ENCODE peak calls at places on chromosome 20, in eight cellular contexts. One of them, this sample, is unnamed.
A peak's percentile ranks its signal among the peaks of the same experiment; 100 is the strongest.

GRCh38 chr20:53957421-53958172 is 112.8 kb downstream of the BCAS1 start:
- DNase-seq in HepG2: no peak
- DNase-seq in adrenal gland: no peak
- DNase-seq in heart left ventricle: no peak
- DNase-seq in testis: no peak
- DNase-seq in CD4-positive, alpha-beta T cell: no peak
- DNase-seq in heart right ventricle: no peak
- DNase-seq in tibial artery: no peak
- DNase-seq in this sample: no peak

GRCh38 chr20:19802492-19803158 is 44.6 kb downstream of the RIN2 start:
- DNase-seq in HepG2: peak; percentile 75
- DNase-seq in adrenal gland: no peak
- DNase-seq in heart left ventricle: no peak
- DNase-seq in testis: no peak
- DNase-seq in CD4-positive, alpha-beta T cell: no peak
- DNase-seq in heart right ventricle: no peak
- DNase-seq in tibial artery: no peak
- DNase-seq in this sample: no peak

GRCh38 chr20:19205999-19206398 is 6.4 kb upstream of the SLC24A3 start:
- DNase-seq in HepG2: peak; percentile 50
- DNase-seq in adrenal gland: peak; percentile 63
- DNase-seq in heart left ventricle: peak; percentile 82
- DNase-seq in testis: peak; percentile 84
- DNase-seq in CD4-positive, alpha-beta T cell: peak; percentile 62
- DNase-seq in heart right ventricle: peak; percentile 81
- DNase-seq in tibial artery: peak; percentile 80
- DNase-seq in this sample: peak; percentile 74

GRCh38 chr20:62780204-62780603 is 16.1 kb upstream of the MRGBP start:
- DNase-seq in HepG2: no peak
- DNase-seq in adrenal gland: no peak
- DNase-seq in heart left ventricle: no peak
- DNase-seq in testis: no peak
- DNase-seq in CD4-positive, alpha-beta T cell: no peak
- DNase-seq in heart right ventricle: no peak
- DNase-seq in tibial artery: no peak
- DNase-seq in this sample: peak; percentile 30

GRCh38 chr20:5935384-5935783 is 14.9 kb downstream of the TRMT6 start:
- DNase-seq in HepG2: no peak
- DNase-seq in adrenal gland: no peak
- DNase-seq in heart left ventricle: no peak
- DNase-seq in testis: no peak
- DNase-seq in CD4-positive, alpha-beta T cell: no peak
- DNase-seq in heart right ventricle: no peak
- DNase-seq in tibial artery: no peak
- DNase-seq in this sample: no peak

GRCh38 chr20:4102381-4102780 is 87.0 kb upstream of the RNF24 start:
- DNase-seq in HepG2: no peak
- DNase-seq in adrenal gland: no peak
- DNase-seq in heart left ventricle: no peak
- DNase-seq in testis: no peak
- DNase-seq in CD4-positive, alpha-beta T cell: no peak
- DNase-seq in heart right ventricle: no peak
- DNase-seq in tibial artery: no peak
- DNase-seq in this sample: no peak

GRCh38 chr20:2946988-2947961 is 74.0 kb downstream of the PTPRA start:
- DNase-seq in HepG2: peak; percentile 100
- DNase-seq in adrenal gland: peak; percentile 24
- DNase-seq in heart left ventricle: no peak
- DNase-seq in testis: peak; percentile 75
- DNase-seq in CD4-positive, alpha-beta T cell: no peak
- DNase-seq in heart right ventricle: no peak
- DNase-seq in tibial artery: no peak
- DNase-seq in this sample: peak; percentile 31

GRCh38 chr20:1811621-1812498 is 83.3 kb upstream of the SIRPA start:
- DNase-seq in HepG2: peak; percentile 99
- DNase-seq in adrenal gland: no peak
- DNase-seq in heart left ventricle: no peak
- DNase-seq in testis: no peak
- DNase-seq in CD4-positive, alpha-beta T cell: no peak
- DNase-seq in heart right ventricle: no peak
- DNase-seq in tibial artery: no peak
- DNase-seq in this sample: no peak

GRCh38 chr20:60424267-60424904 is 466.2 kb downstream of the CDH26 start:
- DNase-seq in HepG2: no peak
- DNase-seq in adrenal gland: no peak
- DNase-seq in heart left ventricle: no peak
- DNase-seq in testis: no peak
- DNase-seq in CD4-positive, alpha-beta T cell: no peak
- DNase-seq in heart right ventricle: no peak
- DNase-seq in tibial artery: no peak
- DNase-seq in this sample: no peak

GRCh38 chr20:23166563-23166962 is 80.4 kb upstream of the CD93 start:
- DNase-seq in HepG2: no peak
- DNase-seq in adrenal gland: no peak
- DNase-seq in heart left ventricle: no peak
- DNase-seq in testis: no peak
- DNase-seq in CD4-positive, alpha-beta T cell: no peak
- DNase-seq in heart right ventricle: no peak
- DNase-seq in tibial artery: no peak
- DNase-seq in this sample: no peak

GRCh38 chr20:63033635-63034510 is 27.1 kb upstream of the BHLHE23 start:
- DNase-seq in HepG2: no peak
- DNase-seq in adrenal gland: no peak
- DNase-seq in heart left ventricle: peak; percentile 17
- DNase-seq in testis: no peak
- DNase-seq in CD4-positive, alpha-beta T cell: no peak
- DNase-seq in heart right ventricle: peak; percentile 1
- DNase-seq in tibial artery: peak; percentile 50
- DNase-seq in this sample: peak; percentile 40

GRCh38 chr20:45405566-45406259 is 2.4 kb upstream of the DBNDD2 start:
- DNase-seq in HepG2: no peak
- DNase-seq in adrenal gland: no peak
- DNase-seq in heart left ventricle: peak; percentile 83
- DNase-seq in testis: no peak
- DNase-seq in CD4-positive, alpha-beta T cell: no peak
- DNase-seq in heart right ventricle: peak; percentile 71
- DNase-seq in tibial artery: peak; percentile 82
- DNase-seq in this sample: no peak

GRCh38 chr20:63101781-63102719 is 95.3 kb upstream of the BHLHE23 start:
- DNase-seq in HepG2: no peak
- DNase-seq in adrenal gland: peak; percentile 13
- DNase-seq in heart left ventricle: peak; percentile 69
- DNase-seq in testis: peak; percentile 33
- DNase-seq in CD4-positive, alpha-beta T cell: peak; percentile 56
- DNase-seq in heart right ventricle: peak; percentile 36
- DNase-seq in tibial artery: peak; percentile 65
- DNase-seq in this sample: no peak

GRCh38 chr20:45138451-45139300 is 14.4 kb upstream of the WFDC12 start:
- DNase-seq in HepG2: peak; percentile 34
- DNase-seq in adrenal gland: peak; percentile 33
- DNase-seq in heart left ventricle: peak; percentile 79
- DNase-seq in testis: peak; percentile 83
- DNase-seq in CD4-positive, alpha-beta T cell: peak; percentile 54
- DNase-seq in heart right ventricle: peak; percentile 36
- DNase-seq in tibial artery: no peak
- DNase-seq in this sample: peak; percentile 70

DNA sequence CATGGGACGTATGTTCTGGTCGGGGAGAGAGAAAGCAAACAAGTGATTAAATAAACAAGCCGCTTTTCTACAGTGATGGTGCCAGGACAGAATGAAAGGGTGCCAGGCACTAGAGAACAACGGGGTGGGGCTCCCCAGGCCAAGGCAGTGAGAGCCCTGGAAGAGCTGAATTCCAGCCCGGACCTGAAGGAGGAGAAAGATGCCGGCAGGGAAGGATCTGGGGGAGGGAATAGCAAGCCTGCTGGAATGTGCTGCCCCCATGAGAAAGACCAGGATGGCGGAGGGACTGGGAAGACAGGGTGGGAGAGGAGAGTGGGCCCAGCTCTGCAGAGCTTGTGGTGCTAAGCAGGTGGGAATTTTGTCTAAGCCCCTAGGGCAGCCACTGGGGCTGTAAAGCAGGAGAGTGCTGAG is 7.5 kb downstream of the SNAI1 start:
- DNase-seq in HepG2: no peak
- DNase-seq in adrenal gland: no peak
- DNase-seq in heart left ventricle: no peak
- DNase-seq in testis: no peak
- DNase-seq in CD4-positive, alpha-beta T cell: no peak
- DNase-seq in heart right ventricle: no peak
- DNase-seq in tibial artery: no peak
- DNase-seq in this sample: no peak
- H3K27ac ChIP-seq in HepG2: no peak overlapping the region
- H3K27ac ChIP-seq in adrenal gland: no peak overlapping the region
- H3K27ac ChIP-seq in heart left ventricle: peak overlapping the region; percentile 85
- H3K27ac ChIP-seq in testis: peak overlapping the region; percentile 53
- H3K27ac ChIP-seq in CD4-positive, alpha-beta T cell: no peak overlapping the region
- H3K27ac ChIP-seq in heart right ventricle: peak overlapping the region; percentile 78
- H3K27ac ChIP-seq in tibial artery: peak overlapping the region; percentile 64
- H3K27ac ChIP-seq in this sample: peak overlapping the region; percentile 83

GRCh38 chr20:57682184-57683038 is 27.4 kb downstream of the PMEPA1 start:
- DNase-seq in HepG2: no peak
- DNase-seq in adrenal gland: no peak
- DNase-seq in heart left ventricle: no peak
- DNase-seq in testis: no peak
- DNase-seq in CD4-positive, alpha-beta T cell: no peak
- DNase-seq in heart right ventricle: no peak
- DNase-seq in tibial artery: no peak
- DNase-seq in this sample: no peak

GRCh38 chr20:57686931-57687652 is 22.7 kb downstream of the PMEPA1 start:
- DNase-seq in HepG2: no peak
- DNase-seq in adrenal gland: no peak
- DNase-seq in heart left ventricle: no peak
- DNase-seq in testis: no peak
- DNase-seq in CD4-positive, alpha-beta T cell: no peak
- DNase-seq in heart right ventricle: no peak
- DNase-seq in tibial artery: no peak
- DNase-seq in this sample: no peak

GRCh38 chr20:57683876-57684275 is 25.9 kb downstream of the PMEPA1 start:
- DNase-seq in HepG2: no peak
- DNase-seq in adrenal gland: no peak
- DNase-seq in heart left ventricle: no peak
- DNase-seq in testis: no peak
- DNase-seq in CD4-positive, alpha-beta T cell: no peak
- DNase-seq in heart right ventricle: no peak
- DNase-seq in tibial artery: no peak
- DNase-seq in this sample: no peak

GRCh38 chr20:57688295-57688694 is 21.5 kb downstream of the PMEPA1 start:
- DNase-seq in HepG2: no peak
- DNase-seq in adrenal gland: no peak
- DNase-seq in heart left ventricle: no peak
- DNase-seq in testis: no peak
- DNase-seq in CD4-positive, alpha-beta T cell: no peak
- DNase-seq in heart right ventricle: no peak
- DNase-seq in tibial artery: no peak
- DNase-seq in this sample: no peak

DNA sequence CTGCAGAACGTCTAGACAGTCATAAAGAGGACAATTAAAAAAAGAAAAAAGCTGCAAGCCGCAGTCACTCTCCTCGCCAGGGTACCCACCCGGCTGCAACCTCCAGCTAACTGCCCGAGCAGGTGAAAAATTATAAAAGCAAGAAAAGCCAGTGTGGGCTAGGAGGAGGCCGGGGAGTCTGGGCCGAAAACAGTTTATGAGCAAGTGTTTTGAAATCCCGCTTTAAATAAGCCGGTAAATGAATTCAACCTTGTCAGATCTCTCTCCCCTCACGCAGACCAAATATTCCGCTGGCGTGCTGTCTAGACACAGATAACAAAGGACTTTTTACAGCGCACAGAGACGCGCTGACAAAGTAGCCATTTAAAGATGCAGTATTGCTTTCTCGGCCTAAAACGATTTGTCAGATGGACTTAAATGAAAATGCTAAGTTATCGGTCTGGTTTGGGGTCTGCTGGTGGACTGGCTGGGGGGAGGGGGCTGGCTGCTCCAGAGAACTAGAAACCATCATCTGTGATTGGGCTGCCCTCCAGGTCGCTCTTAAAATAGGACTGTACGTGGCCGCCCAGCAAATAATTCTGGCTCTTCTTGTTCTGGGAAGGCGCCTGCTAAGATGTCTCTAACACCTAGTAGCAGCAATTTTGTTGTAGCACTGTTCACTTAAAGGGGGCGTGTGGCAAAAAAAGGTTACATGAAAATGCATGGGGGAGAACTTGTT is 24.5 kb downstream of the PMEPA1 start:
- DNase-seq in HepG2: no peak
- DNase-seq in adrenal gland: no peak
- DNase-seq in heart left ventricle: no peak
- DNase-seq in testis: peak; percentile 43
- DNase-seq in CD4-positive, alpha-beta T cell: no peak
- DNase-seq in heart right ventricle: no peak
- DNase-seq in tibial artery: no peak
- DNase-seq in this sample: no peak
- H3K27ac ChIP-seq in HepG2: no peak overlapping the region
- H3K27ac ChIP-seq in adrenal gland: no peak overlapping the region
- H3K27ac ChIP-seq in heart left ventricle: peak overlapping the region; percentile 49
- H3K27ac ChIP-seq in testis: no peak overlapping the region
- H3K27ac ChIP-seq in CD4-positive, alpha-beta T cell: no peak overlapping the region
- H3K27ac ChIP-seq in heart right ventricle: peak overlapping the region; percentile 42
- H3K27ac ChIP-seq in tibial artery: peak overlapping the region; percentile 67
- H3K27ac ChIP-seq in this sample: no peak overlapping the region

GRCh38 chr20:11654766-11655165 is 262.9 kb upstream of the BTBD3 start:
- DNase-seq in HepG2: no peak
- DNase-seq in adrenal gland: no peak
- DNase-seq in heart left ventricle: no peak
- DNase-seq in testis: no peak
- DNase-seq in CD4-positive, alpha-beta T cell: no peak
- DNase-seq in heart right ventricle: no peak
- DNase-seq in tibial artery: no peak
- DNase-seq in this sample: no peak

GRCh38 chr20:11660673-11661072 is 257.0 kb upstream of the BTBD3 start:
- DNase-seq in HepG2: no peak
- DNase-seq in adrenal gland: no peak
- DNase-seq in heart left ventricle: no peak
- DNase-seq in testis: no peak
- DNase-seq in CD4-positive, alpha-beta T cell: no peak
- DNase-seq in heart right ventricle: no peak
- DNase-seq in tibial artery: no peak
- DNase-seq in this sample: no peak
- H3K27ac ChIP-seq in HepG2: no peak overlapping the region
- H3K27ac ChIP-seq in adrenal gland: no peak overlapping the region
- H3K27ac ChIP-seq in heart left ventricle: no peak overlapping the region
- H3K27ac ChIP-seq in testis: no peak overlapping the region
- H3K27ac ChIP-seq in CD4-positive, alpha-beta T cell: no peak overlapping the region
- H3K27ac ChIP-seq in heart right ventricle: no peak overlapping the region
- H3K27ac ChIP-seq in tibial artery: no peak overlapping the region
- H3K27ac ChIP-seq in this sample: no peak overlapping the region

GRCh38 chr20:25006431-25007167 is 14.0 kb upstream of the APMAP start:
- DNase-seq in HepG2: no peak
- DNase-seq in adrenal gland: peak; percentile 7
- DNase-seq in heart left ventricle: no peak
- DNase-seq in testis: no peak
- DNase-seq in CD4-positive, alpha-beta T cell: peak; percentile 16
- DNase-seq in heart right ventricle: no peak
- DNase-seq in tibial artery: peak; percentile 48
- DNase-seq in this sample: no peak
- H3K27ac ChIP-seq in HepG2: no peak overlapping the region
- H3K27ac ChIP-seq in adrenal gland: no peak overlapping the region
- H3K27ac ChIP-seq in heart left ventricle: peak overlapping the region; percentile 47
- H3K27ac ChIP-seq in testis: no peak overlapping the region
- H3K27ac ChIP-seq in CD4-positive, alpha-beta T cell: no peak overlapping the region
- H3K27ac ChIP-seq in heart right ventricle: peak overlapping the region; percentile 12
- H3K27ac ChIP-seq in tibial artery: no peak overlapping the region
- H3K27ac ChIP-seq in this sample: no peak overlapping the region

GRCh38 chr20:57444394-57445048 is 53.3 kb downstream of the RBM38 start:
- DNase-seq in HepG2: no peak
- DNase-seq in adrenal gland: no peak
- DNase-seq in heart left ventricle: no peak
- DNase-seq in testis: no peak
- DNase-seq in CD4-positive, alpha-beta T cell: no peak
- DNase-seq in heart right ventricle: no peak
- DNase-seq in tibial artery: no peak
- DNase-seq in this sample: peak; percentile 61
- H3K27ac ChIP-seq in HepG2: no peak overlapping the region
- H3K27ac ChIP-seq in adrenal gland: no peak overlapping the region
- H3K27ac ChIP-seq in heart left ventricle: no peak overlapping the region
- H3K27ac ChIP-seq in testis: no peak overlapping the region
- H3K27ac ChIP-seq in CD4-positive, alpha-beta T cell: no peak overlapping the region
- H3K27ac ChIP-seq in heart right ventricle: no peak overlapping the region
- H3K27ac ChIP-seq in tibial artery: peak overlapping the region; percentile 25
- H3K27ac ChIP-seq in this sample: no peak overlapping the region

This sample was measured in upper lobe of left lung.